ENCODE peak calls at places on chromosome 21, in four cellular contexts. Q is aorta, F is AG09309, A is A549. B is an unnamed sample.

GRCh38 chr21:34499116-34499515 is 12.9 kb downstream of the KCNE1 start:
- DNase-seq in F (no peak), Q (no peak), A (no peak), B (no peak)

GRCh38 chr21:41079159-41079558 is 88.8 kb upstream of the BACE2 start:
- DNase-seq in A (no peak), F (no peak), Q (no peak), B (no peak)

GRCh38 chr21:46220847-46221246 is 7.7 kb downstream of the LSS start:
- DNase-seq in A (no peak), Q (no peak), F (no peak), B (no peak)

GRCh38 chr21:41398251-41398650 is 27.8 kb upstream of the MX1 start:
- DNase-seq in A (no peak), F (no peak), Q (no peak), B (no peak)

GRCh38 chr21:42423197-42423675 is 19.5 kb downstream of the UBASH3A start:
- DNase-seq in F (no peak), A (no peak), Q (no peak), B (no peak)

GRCh38 chr21:44304846-44305245 is 5.0 kb downstream of the PFKL start:
- DNase-seq in Q (peak; percentile 82), A (peak; percentile 54), F (no peak), B (no peak)

GRCh38 chr21:43865471-43866181 is 603 bp downstream of the AGPAT3 start:
- DNase-seq in A (peak; percentile 30), F (no peak), Q (peak; percentile 88), B (no peak)

GRCh38 chr21:29501451-29501850 is 202.7 kb downstream of the BACH1 start:
- DNase-seq in A (no peak), F (no peak), Q (no peak), B (no peak)

GRCh38 chr21:35984654-35985366 is 75.5 kb downstream of the SETD4 start:
- DNase-seq in A (no peak), F (no peak), Q (no peak), B (no peak)

GRCh38 chr21:37829447-37829846 is 86.8 kb downstream of the KCNJ6 start:
- DNase-seq in F (peak; percentile 27), A (peak; percentile 10), Q (peak; percentile 68), B (no peak)

GRCh38 chr21:36508948-36509347 is 29.0 kb upstream of the CLDN14 start:
- DNase-seq in A (no peak), Q (no peak), F (no peak), B (no peak)

GRCh38 chr21:31837613-31838390 is 35.0 kb upstream of the HUNK start:
- DNase-seq in F (no peak), Q (no peak), A (no peak), B (no peak)

GRCh38 chr21:28761709-28762356 is 230.8 kb downstream of the LTN1 start:
- DNase-seq in F (peak; percentile 72), A (no peak), Q (no peak), B (no peak)

GRCh38 chr21:14554948-14555347 is 8.8 kb upstream of the SAMSN1 start:
- DNase-seq in A (no peak), F (no peak), Q (no peak), B (no peak)

GRCh38 chr21:36491191-36491916 is 11.4 kb upstream of the CLDN14 start:
- DNase-seq in Q (no peak), F (peak; percentile 61), A (no peak), B (no peak)

GRCh38 chr21:26798856-26799751 is 46.1 kb downstream of the ADAMTS1 start:
- DNase-seq in A (no peak), Q (no peak), F (no peak), B (no peak)

GRCh38 chr21:39461419-39461818 is 9.6 kb downstream of the SH3BGR start:
- DNase-seq in Q (no peak), F (no peak), A (no peak), B (no peak)

GRCh38 chr21:31721381-31721780 is 10.5 kb downstream of the SCAF4 start:
- DNase-seq in F (no peak), Q (no peak), A (no peak), B (no peak)

GRCh38 chr21:16046625-16047340 is 317.0 kb downstream of the USP25 start:
- DNase-seq in F (peak; percentile 13), Q (no peak), A (peak; percentile 1), B (no peak)

GRCh38 chr21:25801217-25802015 is 66.6 kb downstream of the GABPA start:
- DNase-seq in A (peak; percentile 55), Q (peak; percentile 91), F (peak; percentile 42), B (peak; percentile 82)

GRCh38 chr21:42781981-42782722 is 97.2 kb downstream of the WDR4 start:
- DNase-seq in A (no peak), Q (no peak), F (no peak), B (no peak)

GRCh38 chr21:35257413-35257812 is 208.3 kb upstream of the RUNX1 start:
- DNase-seq in Q (peak; percentile 84), A (peak; percentile 13), F (peak; percentile 73), B (peak; percentile 37)

GRCh38 chr21:34534522-34534921 is 22.5 kb upstream of the KCNE1 start:
- DNase-seq in Q (no peak), A (no peak), F (no peak), B (no peak)

GRCh38 chr21:25809013-25809412 is 74.2 kb downstream of the GABPA start:
- DNase-seq in F (peak; percentile 5), Q (no peak), A (no peak), B (no peak)

GRCh38 chr21:27429612-27430361 is 462.9 kb upstream of the ADAMTS5 start:
- DNase-seq in A (no peak), F (peak; percentile 56), Q (no peak), B (no peak)

GRCh38 chr21:45465105-45465504 is 60.1 kb downstream of the COL18A1 start:
- DNase-seq in A (no peak), F (no peak), Q (peak; percentile 64), B (no peak)

GRCh38 chr21:45615145-45615711 is 28.3 kb upstream of the PCBP3 start:
- DNase-seq in A (no peak), F (no peak), Q (peak; percentile 71), B (peak; percentile 47)

GRCh38 chr21:35324372-35325220 is 275.5 kb upstream of the RUNX1 start:
- DNase-seq in Q (no peak), F (peak; percentile 57), A (no peak), B (no peak)

GRCh38 chr21:36422279-36423098 is 37.3 kb downstream of the CHAF1B start:
- DNase-seq in A (peak; percentile 54), Q (peak; percentile 75), F (no peak), B (peak; percentile 47)

GRCh38 chr21:36722370-36723368 is 23.8 kb downstream of the SIM2 start:
- DNase-seq in F (no peak), Q (peak; percentile 22), A (no peak), B (no peak)

GRCh38 chr21:41663805-41664788 is 102.8 kb downstream of the RIPK4 start:
- DNase-seq in Q (no peak), F (no peak), A (no peak), B (no peak)

GRCh38 chr21:40667964-40668363 is 179.0 kb downstream of the DSCAM start:
- DNase-seq in Q (no peak), F (no peak), A (no peak), B (no peak)

GRCh38 chr21:32587651-32588050 is 2.3 kb upstream of the TCP10L start:
- DNase-seq in F (no peak), A (no peak), Q (no peak), B (no peak)

GRCh38 chr21:45035477-45035848 is 38.9 kb upstream of the ADARB1 start:
- DNase-seq in A (no peak), F (no peak), Q (peak; percentile 55), B (no peak)

B was measured in NCI-H460.